ENCODE peak calls at places on chromosomes 5 and 9, in ten cellular contexts. I is adipocyte; S is tibial artery; V is foreskin keratinocyte; X is SJSA1; B is right atrium auricular region; O is psoas muscle; L is hepatocyte; Q is NT2/D1; D is CD4-positive, CD25-positive, alpha-beta regulatory T cell. H is an unnamed sample. For H3K4me1, the result is how much of the 10 kb centered on the place peaks cover.

GRCh38 chr9:33908749-33909148 is 91.8 kb downstream of the UBE2R2 start:
- DNase-seq in O (no peak), L (no peak), V (no peak), B (no peak), X (no peak), D (no peak), S (no peak), I (no peak), Q (no peak), H (no peak)

GRCh38 chr5:143121135-143121474 is 282.4 kb downstream of the NR3C1 start:
- DNase-seq in B (no peak), V (no peak), Q (no peak), O (no peak), X (no peak), I (no peak), S (no peak), D (no peak), L (no peak), H (no peak)

GRCh38 chr5:64333891-64334290 is 168.2 kb downstream of the RNF180 start:
- DNase-seq in Q (no peak), X (no peak), V (no peak), L (no peak), I (no peak), O (no peak), S (no peak), D (no peak), B (no peak), H (no peak)

GRCh38 chr5:116524505-116524904 is 50.1 kb downstream of the SEMA6A start:
- DNase-seq in L (no peak), B (no peak), D (no peak), V (no peak), X (no peak), I (no peak), O (no peak), Q (no peak), S (no peak), H (no peak)

GRCh38 chr9:127980056-127980705 is 608 bp downstream of the EEIG1 start:
- DNase-seq in L (peak), I (peak), X (peak), O (peak), Q (no peak), V (peak), S (peak), B (no peak), D (peak), H (no peak)

GRCh38 chr9:116154334-116154975 is 864 bp downstream of the PAPPA start:
- DNase-seq in V (no peak), D (no peak), S (no peak), L (peak), B (no peak), Q (no peak), O (peak), X (peak), I (peak), H (peak)

GRCh38 chr5:172534229-172535169 is 80.2 kb upstream of the SH3PXD2B start:
- DNase-seq in S (no peak), O (no peak), B (peak), D (no peak), X (no peak), Q (no peak), I (peak), V (peak), L (no peak), H (no peak)

GRCh38 chr5:172117977-172118701 is 69.9 kb downstream of the STK10 start:
- DNase-seq in D (no peak), O (no peak), V (no peak), S (no peak), X (no peak), L (no peak), I (no peak), B (no peak), Q (no peak), H (no peak)

GRCh38 chr5:181243020-181243520 is 636 bp downstream of the RACK1 start:
- DNase-seq in I (peak), X (no peak), B (no peak), V (no peak), O (peak), D (no peak), Q (no peak), S (peak), L (peak), H (no peak)

GRCh38 chr9:108093773-108094675 is 604.5 kb upstream of the KLF4 start:
- DNase-seq in D (no peak), S (no peak), B (no peak), O (no peak), X (no peak), I (no peak), V (peak), L (peak), Q (no peak), H (no peak)

GRCh38 chr5:132465095-132465707 is 25.4 kb downstream of the IRF1 start:
- DNase-seq in X (peak), L (no peak), Q (no peak), O (no peak), I (no peak), D (no peak), B (no peak), S (peak), V (no peak), H (peak)

GRCh38 chr5:73764586-73764985 is 138.6 kb downstream of the ARHGEF28 start:
- DNase-seq in D (no peak), X (peak), I (peak), B (no peak), O (no peak), Q (no peak), L (no peak), V (peak), S (no peak), H (no peak)

GRCh38 chr5:138668451-138668850 is 84.8 kb upstream of the CTNNA1 start:
- DNase-seq in L (peak), Q (no peak), X (no peak), S (no peak), I (no peak), D (no peak), V (no peak), O (no peak), B (no peak), H (no peak)

GRCh38 chr5:31827862-31828261 is 188.9 kb downstream of the PDZD2 start:
- DNase-seq in D (no peak), O (no peak), B (no peak), L (no peak), X (no peak), V (peak), S (no peak), Q (no peak), I (no peak), H (no peak)

GRCh38 chr5:107542831-107543231 is 127.9 kb downstream of the EFNA5 start:
- DNase-seq in S (peak), D (no peak), Q (no peak), V (peak), B (peak), X (no peak), I (peak), L (peak), O (peak), H (peak)

GRCh38 chr9:504921-505821 is 290.5 kb downstream of the DOCK8 start:
- DNase-seq in D (peak), V (peak), X (no peak), O (peak), L (peak), I (no peak), S (no peak), Q (no peak), B (peak), H (no peak)

GRCh38 chr9:137665697-137666504 is 47.1 kb downstream of the EHMT1 start:
- DNase-seq in V (no peak), B (no peak), Q (no peak), L (peak), I (no peak), S (no peak), D (no peak), X (no peak), O (no peak), H (no peak)

DNA sequence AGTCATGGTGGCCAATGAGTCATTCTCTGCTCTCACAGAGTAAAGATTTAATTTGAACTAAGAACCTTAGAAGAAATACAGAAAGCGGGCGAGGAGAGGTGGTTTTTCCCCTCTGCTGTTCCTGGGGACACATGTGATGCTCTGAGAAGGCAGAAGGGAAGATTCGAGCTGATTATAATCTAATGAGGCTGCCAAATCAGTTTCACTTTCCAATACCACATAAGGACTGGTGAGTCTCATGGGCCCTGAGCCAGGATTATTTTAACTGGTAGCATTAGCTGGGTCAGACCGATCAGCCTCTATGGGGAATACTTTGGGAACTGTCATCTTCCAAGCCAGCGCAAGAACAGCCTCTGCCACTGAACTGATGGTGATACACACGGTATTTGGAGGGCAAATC is 116.5 kb downstream of the SLC1A3 start:
- DNase-seq in I (no peak), L (no peak), V (no peak), D (no peak), O (no peak), X (no peak), B (no peak), Q (no peak), S (no peak), H (no peak)
- H3K4me1 ChIP-seq in I (under half), L (under half), V (under half), D (under half), O (under half), X (under half), B (under half), Q (under half), S (under half), H (under half)

GRCh38 chr5:82861705-82862104 is 215.5 kb downstream of the TMEM167A start:
- DNase-seq in I (peak), L (peak), D (no peak), B (peak), Q (no peak), X (no peak), S (no peak), O (no peak), V (no peak), H (no peak)
- H3K4me1 ChIP-seq in I (under half), L (under half), D (under half), B (under half), Q (under half), X (under half), S (under half), O (under half), V (under half), H (under half)

GRCh38 chr9:86545085-86545484 is 190.9 kb upstream of the TUT7 start:
- DNase-seq in B (no peak), O (no peak), S (no peak), X (no peak), L (no peak), D (no peak), Q (no peak), V (no peak), I (no peak), H (peak)
- H3K4me1 ChIP-seq in B (under half), O (under half), S (under half), X (under half), L (under half), D (under half), Q (under half), V (under half), I (under half), H (half or more)

GRCh38 chr9:35618854-35619799 is 914 bp upstream of the CD72 start:
- DNase-seq in B (no peak), S (no peak), X (no peak), L (no peak), D (no peak), O (peak), Q (no peak), V (no peak), I (no peak), H (no peak)
- H3K4me1 ChIP-seq in B (under half), S (under half), X (under half), L (under half), D (under half), O (under half), Q (under half), V (under half), I (under half), H (under half)

H was measured in SJCRH30.